ENCODE peak calls at places on chromosomes 4 and X, in four cellular contexts. O is fibroblast of lung, H is BJ, N is mucosa of descending colon. K is an unnamed sample.

GRCh38 chrX:65406532-65406931 is 128.1 kb downstream of the LAS1L start:
- DNase-seq in N (peak), H (no peak), O (no peak), K (no peak)

GRCh38 chr4:181312066-181312465 is 931.1 kb upstream of the TENM3 start:
- DNase-seq in O (no peak), N (no peak), H (no peak), K (no peak)

GRCh38 chr4:1512738-1513660 is 106.8 kb upstream of the NKX1-1 start:
- DNase-seq in H (no peak), O (no peak), N (peak), K (peak)

GRCh38 chrX:3443186-3443585 is 96.7 kb upstream of the MXRA5 start:
- DNase-seq in O (no peak), N (no peak), H (no peak), K (no peak)

GRCh38 chrX:55450259-55450658 is 1.7 kb upstream of the MAGEH1 start:
- DNase-seq in H (no peak), N (no peak), O (peak), K (peak)

GRCh38 chr4:82515705-82516104 is 46.1 kb downstream of the TMEM150C start:
- DNase-seq in N (no peak), O (peak), H (peak), K (peak)

GRCh38 chr4:70522626-70523025 is 4.3 kb downstream of the AMTN start:
- DNase-seq in O (no peak), N (no peak), H (no peak), K (no peak)

GRCh38 chr4:188178276-188178675 is 39.0 kb downstream of the TRIML1 start:
- DNase-seq in O (peak), H (no peak), N (no peak), K (no peak)

GRCh38 chr4:184447664-184448063 is 26.7 kb downstream of the IRF2 start:
- DNase-seq in O (no peak), N (no peak), H (no peak), K (no peak)

GRCh38 chr4:79638735-79639134 is 230.7 kb upstream of the GK2 start:
- DNase-seq in H (no peak), O (no peak), N (no peak), K (no peak)

GRCh38 chr4:183099537-183100297 is 660 bp downstream of the WWC2 start:
- DNase-seq in H (no peak), O (no peak), N (peak), K (no peak)

DNA sequence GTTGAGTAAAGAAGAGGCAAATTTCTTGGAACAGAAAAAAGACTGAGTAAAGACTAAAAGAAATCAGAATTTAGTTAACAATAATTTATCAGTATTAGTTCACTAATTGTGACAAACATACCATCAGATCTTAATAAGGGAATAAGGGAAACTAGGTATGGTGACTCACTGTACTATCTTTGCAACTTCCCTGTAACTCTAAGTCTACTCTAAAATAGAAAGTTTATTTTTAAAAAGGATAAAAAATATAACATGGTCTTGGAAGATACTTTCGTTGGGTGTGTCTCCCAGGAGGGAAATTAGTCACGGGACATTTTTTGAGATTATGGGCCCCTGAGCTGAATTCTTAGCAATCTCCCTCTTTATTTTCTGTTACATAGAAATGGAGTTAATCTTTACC is 97.3 kb downstream of the EMCN start:
- DNase-seq in N (no peak), O (no peak), H (no peak), K (no peak)
- H3K4me3 ChIP-seq in N (no peak), O (no peak), H (no peak), K (no peak)

GRCh38 chrX:108165349-108166111 is 74.0 kb downstream of the ATG4A start:
- DNase-seq in O (peak), H (no peak), N (no peak), K (peak)
- TF ChIP-seq CTCF in O (peak), H (peak), N (no peak), K (peak)

GRCh38 chr4:177461606-177462005 is 19.4 kb upstream of the AGA start:
- DNase-seq in O (no peak), H (no peak), N (no peak), K (no peak)

GRCh38 chr4:177460460-177460859 is 18.2 kb upstream of the AGA start:
- DNase-seq in H (no peak), N (no peak), O (no peak), K (no peak)

GRCh38 chr4:177464026-177464425 is 21.8 kb upstream of the AGA start:
- DNase-seq in O (no peak), H (no peak), N (no peak), K (no peak)
- H3K4me3 ChIP-seq in O (no peak), H (no peak), N (no peak), K (no peak)

GRCh38 chr4:156118821-156119220 is 165.2 kb upstream of the CTSO start:
- DNase-seq in N (no peak), O (no peak), H (no peak), K (no peak)

GRCh38 chr4:156109943-156110925 is 156.6 kb upstream of the CTSO start:
- DNase-seq in O (no peak), N (no peak), H (no peak), K (peak)

GRCh38 chr4:156111706-156112105 is 158.0 kb upstream of the CTSO start:
- DNase-seq in O (no peak), N (no peak), H (no peak), K (no peak)

GRCh38 chr4:156113138-156113537 is 159.5 kb upstream of the CTSO start:
- DNase-seq in N (no peak), O (no peak), H (no peak), K (no peak)
- TF ChIP-seq CTCF in N (no peak), O (no peak), H (no peak), K (peak)

DNA sequence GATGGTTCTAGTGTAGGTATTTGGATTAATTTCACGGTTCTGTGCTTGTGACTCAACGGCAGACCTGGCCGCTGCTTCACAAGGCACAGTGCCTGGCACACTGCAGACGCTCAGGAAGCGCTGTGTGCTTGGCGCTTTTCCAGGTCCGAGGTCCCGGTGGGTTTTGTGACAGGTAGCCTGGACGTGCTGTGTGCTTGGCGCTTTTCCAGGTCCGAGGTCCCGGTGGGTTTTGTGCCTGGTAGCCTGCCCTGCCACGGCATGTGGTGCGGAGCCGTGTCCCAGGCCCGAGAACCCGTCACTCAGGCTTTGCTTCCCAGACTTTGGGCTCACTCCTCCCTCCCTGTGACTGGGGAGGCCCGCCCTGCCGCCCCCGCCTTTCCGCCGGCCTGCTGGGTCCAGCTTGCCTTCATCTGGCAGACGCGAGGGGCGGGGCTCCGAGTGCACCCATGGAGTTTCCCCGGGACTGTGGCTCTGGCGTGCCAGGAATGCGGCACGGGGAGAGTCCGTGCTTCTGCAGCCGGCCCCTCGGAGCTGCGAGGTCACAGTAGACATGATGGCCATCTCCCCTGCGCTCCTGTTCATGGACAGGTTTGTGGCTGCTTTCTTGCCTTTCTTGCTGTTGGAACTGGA is 44.2 kb downstream of the TBC1D14 start:
- DNase-seq in H (peak), N (peak), O (peak), K (peak)
- H3K4me3 ChIP-seq in H (peak), N (no peak), O (peak), K (peak)

DNA sequence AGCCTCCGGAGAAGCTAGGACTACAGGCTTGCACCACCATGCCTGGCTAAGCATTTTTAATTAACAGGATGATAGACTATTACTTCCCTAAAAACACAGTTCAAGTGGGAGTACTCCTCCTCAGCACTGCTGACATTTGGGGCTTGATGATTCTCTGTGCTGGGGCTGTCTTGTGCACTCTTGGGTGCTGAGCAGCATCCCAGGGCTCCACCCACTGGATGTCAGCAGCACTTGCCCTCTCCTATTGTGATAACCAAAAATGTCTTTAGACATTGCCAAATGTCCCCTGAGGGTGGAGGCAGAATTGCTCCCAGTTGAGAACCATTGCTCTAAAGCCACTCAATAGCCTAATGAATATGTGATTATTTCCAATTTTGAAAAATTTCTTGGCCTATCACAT is 60.4 kb downstream of the CLCN4 start:
- DNase-seq in N (no peak), O (no peak), H (no peak), K (no peak)
- TF ChIP-seq CTCF in N (no peak), O (no peak), H (no peak), K (no peak)

DNA sequence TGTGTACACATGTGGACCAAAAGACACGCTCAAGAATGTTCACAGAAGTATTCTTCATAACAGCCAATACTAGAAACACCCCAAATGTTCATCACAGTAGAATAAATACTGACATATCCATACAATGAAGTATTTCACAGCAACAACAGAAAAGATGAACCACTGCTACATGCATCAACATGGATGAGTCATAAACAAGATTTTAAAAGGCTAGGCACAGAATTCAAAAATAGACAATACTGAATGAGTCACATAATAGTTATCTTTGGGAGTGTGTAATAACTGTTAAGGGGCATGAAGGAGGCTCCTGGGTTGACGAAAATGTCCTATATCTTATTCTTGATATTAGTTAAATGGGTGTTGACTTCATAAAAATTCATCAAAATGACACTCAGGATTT is 43.5 kb downstream of the CLOCK start:
- DNase-seq in N (no peak), H (no peak), O (peak), K (peak)
- H3K4me3 ChIP-seq in N (no peak), H (no peak), O (no peak), K (no peak)

K was measured in fibroblast of villous mesenchyme.